ENCODE peak calls at places on chromosomes 11 and 22, in seven cellular contexts. U is heart right ventricle; G is dorsolateral prefrontal cortex; E is naive thymus-derived CD4-positive, alpha-beta T cell; M is thoracic aorta; A is heart left ventricle; P is CD8-positive, alpha-beta T cell. R is an unnamed sample.

GRCh38 chr22:43747877-43748276 is 64.2 kb downstream of the EFCAB6 start:
- DNase-seq in P (no peak), E (no peak), G (no peak), U (no peak), M (no peak), A (no peak), R (no peak)

GRCh38 chr11:36254739-36255138 is 34.5 kb downstream of the COMMD9 start:
- DNase-seq in G (no peak), E (no peak), A (no peak), M (no peak), P (no peak), U (no peak), R (no peak)

GRCh38 chr11:70243912-70244652 is 26.4 kb upstream of the PPFIA1 start:
- DNase-seq in E (no peak), U (no peak), M (no peak), P (no peak), G (no peak), A (no peak), R (no peak)

GRCh38 chr11:75896843-75897419 is 81.9 kb downstream of the UVRAG start:
- DNase-seq in E (no peak), U (no peak), G (no peak), A (no peak), M (no peak), P (no peak), R (no peak)

GRCh38 chr11:118918128-118918685 is 7.5 kb downstream of the BCL9L start:
- DNase-seq in P (no peak), E (peak), A (no peak), M (no peak), G (no peak), U (peak), R (no peak)

GRCh38 chr11:102036757-102037156 is 10.5 kb upstream of the CFAP300 start:
- DNase-seq in G (no peak), A (no peak), U (no peak), E (no peak), M (no peak), P (no peak), R (no peak)

GRCh38 chr22:50010676-50011446 is 1.7 kb downstream of the IL17REL start:
- DNase-seq in E (peak), M (no peak), G (no peak), U (no peak), P (peak), A (no peak), R (no peak)

GRCh38 chr11:94700631-94701030 is 67.5 kb upstream of the AMOTL1 start:
- DNase-seq in E (no peak), G (no peak), U (no peak), M (no peak), P (no peak), A (no peak), R (no peak)

GRCh38 chr11:119100246-119100959 is 1.2 kb downstream of the DPAGT1 start:
- DNase-seq in A (no peak), E (no peak), U (no peak), G (no peak), M (no peak), P (no peak), R (no peak)

GRCh38 chr11:114440971-114441810 is 1.9 kb downstream of the REXO2 start:
- DNase-seq in P (no peak), U (no peak), A (no peak), E (no peak), G (no peak), M (no peak), R (no peak)

GRCh38 chr11:127675602-127676001 is 675.0 kb upstream of the KIRREL3 start:
- DNase-seq in P (no peak), E (no peak), G (no peak), U (no peak), A (no peak), M (no peak), R (no peak)

GRCh38 chr11:78050964-78051831 is 12.5 kb upstream of the THRSP start:
- DNase-seq in M (no peak), E (no peak), G (no peak), A (no peak), U (no peak), P (no peak), R (no peak)

GRCh38 chr11:79139900-79140299 is 300.9 kb downstream of the TENM4 start:
- DNase-seq in P (no peak), M (no peak), U (no peak), E (no peak), G (no peak), A (no peak), R (no peak)

GRCh38 chr11:1049911-1050580 is 13.5 kb upstream of the MUC6 start:
- DNase-seq in E (no peak), M (no peak), U (peak), G (no peak), P (no peak), A (peak), R (no peak)

GRCh38 chr11:6979365-6979764 is 40.8 kb downstream of the ZNF214 start:
- DNase-seq in P (no peak), E (no peak), M (no peak), G (no peak), U (no peak), A (no peak), R (no peak)

GRCh38 chr11:43708776-43709175 is 28.2 kb downstream of the HSD17B12 start:
- DNase-seq in P (no peak), A (no peak), U (no peak), G (no peak), M (no peak), E (no peak), R (no peak)

GRCh38 chr11:103987631-103988594 is 48.5 kb upstream of the DDI1 start:
- DNase-seq in U (no peak), A (no peak), M (no peak), E (no peak), G (no peak), P (no peak), R (no peak)

GRCh38 chr11:44236261-44236660 is 73.7 kb downstream of the ALX4 start:
- DNase-seq in P (no peak), G (no peak), M (no peak), U (no peak), A (no peak), E (no peak), R (no peak)

GRCh38 chr11:10524471-10524870 is 16.5 kb downstream of the RNF141 start:
- DNase-seq in M (no peak), G (no peak), P (no peak), U (no peak), A (no peak), E (no peak), R (no peak)

GRCh38 chr11:27055065-27055682 is 14.6 kb downstream of the BBOX1 start:
- DNase-seq in G (no peak), U (no peak), P (no peak), E (no peak), A (no peak), M (no peak), R (no peak)

GRCh38 chr11:116730568-116730967 is 42.2 kb downstream of the BUD13 start:
- DNase-seq in E (no peak), A (no peak), U (peak), M (no peak), G (peak), P (no peak), R (no peak)

GRCh38 chr11:1912314-1912878 is 7.1 kb upstream of the TNNT3 start:
- DNase-seq in P (no peak), E (no peak), U (no peak), G (no peak), A (peak), M (no peak), R (no peak)

GRCh38 chr22:24155597-24156145 is 25.6 kb upstream of the SUSD2 start:
- DNase-seq in U (peak), A (peak), M (no peak), E (peak), G (peak), P (peak), R (no peak)

GRCh38 chr11:67268036-67268683 is 1.9 kb downstream of the GRK2 start:
- DNase-seq in P (peak), U (peak), M (no peak), G (no peak), A (peak), E (no peak), R (no peak)

GRCh38 chr22:36258750-36259619 is 6.1 kb downstream of the APOL1 start:
- DNase-seq in A (peak), U (peak), E (no peak), G (no peak), M (no peak), P (no peak), R (no peak)

GRCh38 chr22:17943533-17944204 is 80.7 kb downstream of the MICAL3 start:
- DNase-seq in U (no peak), A (no peak), P (no peak), M (no peak), E (no peak), G (no peak), R (no peak)

GRCh38 chr22:42560381-42560780 is 6.6 kb downstream of the SERHL2 start:
- DNase-seq in M (no peak), U (no peak), G (no peak), E (no peak), P (no peak), A (no peak), R (no peak)

GRCh38 chr22:19691721-19692341 is 22.5 kb upstream of the SEPTIN5 start:
- DNase-seq in P (no peak), E (no peak), A (no peak), M (no peak), G (no peak), U (no peak), R (no peak)

GRCh38 chr22:30396871-30397655 is at the start of gene SEC14L2:
- DNase-seq in A (peak), P (peak), G (peak), M (peak), E (peak), U (peak), R (peak)

GRCh38 chr11:44072757-44073658 is 6.9 kb downstream of the ACCS start:
- DNase-seq in M (no peak), E (no peak), G (no peak), A (no peak), U (no peak), P (no peak), R (no peak)

GRCh38 chr22:39926175-39927152 is 25.6 kb downstream of the GRAP2 start:
- DNase-seq in A (no peak), E (no peak), U (no peak), P (no peak), G (peak), M (no peak), R (no peak)

GRCh38 chr22:48560389-48560751 is 1267.3 kb downstream of the BRD1 start:
- DNase-seq in U (no peak), P (no peak), E (no peak), G (no peak), A (peak), M (no peak), R (no peak)

GRCh38 chr11:69041516-69041915 is 7.2 kb upstream of the TPCN2 start:
- DNase-seq in E (no peak), P (no peak), U (no peak), M (no peak), G (no peak), A (no peak), R (no peak)

DNA sequence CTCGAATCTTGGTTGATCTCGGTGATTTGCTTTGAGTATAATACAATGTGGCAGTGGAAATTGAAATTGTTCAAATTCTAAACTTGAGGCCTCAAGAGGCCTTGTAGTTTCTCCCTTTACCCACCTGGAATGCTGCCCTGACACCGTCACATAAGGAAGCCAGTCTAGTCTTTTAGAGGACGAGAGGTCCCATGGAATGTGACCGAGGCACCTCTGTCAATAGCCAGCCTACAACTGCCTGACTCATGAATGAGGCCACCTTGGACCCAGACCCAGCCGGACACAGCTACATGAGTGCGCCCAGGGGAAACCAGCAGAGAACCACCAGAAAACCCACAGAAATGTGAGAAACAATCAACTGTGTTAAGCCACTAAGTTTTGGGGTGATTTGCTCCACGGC is 52.5 kb downstream of the RPL27A start:
- DNase-seq in M (no peak), U (no peak), E (no peak), G (no peak), A (no peak), P (no peak), R (no peak)
- H3K27ac ChIP-seq in M (no peak), U (no peak), E (no peak), G (no peak), A (no peak), P (no peak), R (no peak)

GRCh38 chr11:30463266-30463665 is 122.9 kb downstream of the MPPED2 start:
- DNase-seq in A (no peak), P (no peak), E (no peak), G (no peak), U (no peak), M (no peak), R (no peak)
- H3K27ac ChIP-seq in A (no peak), P (no peak), E (no peak), G (no peak), U (no peak), M (peak), R (no peak)

GRCh38 chr22:46619830-46620501 is at the start of gene GRAMD4:
- DNase-seq in A (peak), M (no peak), G (peak), P (no peak), E (no peak), U (peak), R (peak)
- H3K27ac ChIP-seq in A (peak), M (no peak), G (peak), P (no peak), E (no peak), U (peak), R (peak)

DNA sequence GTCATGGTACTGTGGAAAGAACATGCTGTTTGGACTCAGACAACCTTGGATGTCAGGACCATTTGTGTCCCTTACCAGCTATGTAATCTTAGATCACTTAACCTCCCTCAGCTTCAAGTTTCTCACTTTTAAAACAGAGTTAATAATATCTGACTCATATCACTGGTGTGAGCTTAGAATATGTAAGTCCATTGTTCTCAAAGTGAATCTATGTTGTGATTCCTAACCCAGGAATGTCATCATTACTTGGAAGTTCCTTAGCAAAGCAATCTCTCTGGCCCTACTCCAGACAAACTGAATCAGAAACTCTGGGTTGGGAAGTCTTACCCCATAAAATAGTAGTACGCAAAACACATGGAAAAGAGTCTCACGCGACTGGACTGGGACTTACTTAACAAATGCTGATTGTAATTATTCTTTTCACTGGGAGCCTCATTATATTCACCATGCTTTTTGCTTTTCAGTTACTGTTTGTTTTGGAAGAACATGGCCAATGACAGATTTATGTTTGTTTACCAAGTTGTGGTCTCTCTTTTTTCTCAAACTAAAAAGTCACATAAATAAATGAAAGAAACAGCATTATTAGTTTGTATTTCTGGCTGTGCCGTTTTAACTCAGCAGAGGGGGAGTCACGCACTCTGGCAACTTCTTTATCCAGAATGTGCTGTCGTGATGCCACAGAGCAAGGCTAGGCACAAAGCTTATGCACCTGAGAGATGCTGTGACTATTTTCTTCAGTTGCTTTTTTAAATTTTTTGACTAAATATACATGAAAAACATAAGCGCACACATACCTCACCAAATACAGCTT is 217.7 kb upstream of the CTSC start:
- DNase-seq in G (no peak), A (no peak), M (no peak), P (no peak), E (no peak), U (no peak), R (no peak)
- H3K27ac ChIP-seq in G (no peak), A (no peak), M (no peak), P (no peak), E (no peak), U (no peak), R (no peak)

GRCh38 chr11:19938051-19938856 is 222.0 kb downstream of the DBX1 start:
- DNase-seq in U (peak), M (no peak), E (no peak), A (no peak), P (no peak), G (no peak), R (no peak)
- H3K27ac ChIP-seq in U (no peak), M (peak), E (no peak), A (no peak), P (no peak), G (peak), R (no peak)

GRCh38 chr11:96329855-96330510 is 13.0 kb downstream of the MAML2 start:
- DNase-seq in M (no peak), U (no peak), G (no peak), A (no peak), P (no peak), E (no peak), R (no peak)
- H3K27ac ChIP-seq in M (peak), U (no peak), G (no peak), A (no peak), P (no peak), E (no peak), R (no peak)

GRCh38 chr11:63610604-63611394 is 3.4 kb downstream of the PLAAT3 start:
- DNase-seq in E (no peak), A (no peak), M (no peak), U (no peak), P (no peak), G (peak), R (no peak)
- H3K27ac ChIP-seq in E (no peak), A (peak), M (peak), U (peak), P (no peak), G (peak), R (peak)

GRCh38 chr11:130606781-130607511 is 158.5 kb downstream of the ADAMTS15 start:
- DNase-seq in P (no peak), A (no peak), M (no peak), E (no peak), U (peak), G (no peak), R (peak)
- H3K27ac ChIP-seq in P (no peak), A (peak), M (peak), E (no peak), U (peak), G (no peak), R (peak)

DNA sequence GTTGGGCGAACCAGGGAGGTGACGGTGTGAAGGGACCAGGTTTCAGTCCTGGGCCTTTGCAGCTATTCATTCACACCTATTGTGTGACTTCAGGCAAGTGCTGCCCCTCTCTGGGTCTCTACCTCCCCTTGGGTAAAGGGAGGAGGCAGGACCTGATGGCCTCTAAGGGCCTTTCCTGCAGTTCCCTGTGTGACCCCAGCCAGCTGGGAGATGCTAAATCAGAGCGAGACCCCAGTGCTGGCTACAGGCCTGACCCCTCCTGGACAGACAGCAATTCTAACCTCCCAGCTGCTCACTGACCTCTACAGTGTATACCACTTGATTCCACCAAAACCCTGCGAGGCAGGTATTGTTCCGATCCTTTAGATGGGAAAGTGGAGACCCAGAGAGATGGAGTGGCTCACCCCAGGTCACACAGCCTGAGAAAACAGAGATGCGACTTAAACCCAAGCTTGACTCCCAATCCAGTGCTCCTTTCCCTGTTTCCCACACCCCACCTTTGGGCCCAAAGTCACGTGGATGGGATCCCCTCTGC is 6.2 kb downstream of the MAFF start:
- DNase-seq in G (no peak), E (no peak), U (no peak), P (no peak), M (no peak), A (no peak), R (no peak)
- H3K27ac ChIP-seq in G (no peak), E (no peak), U (no peak), P (no peak), M (no peak), A (no peak), R (no peak)

GRCh38 chr11:133531450-133531849 is 851 bp downstream of the OPCML start:
- DNase-seq in A (no peak), P (no peak), U (no peak), E (no peak), M (no peak), G (no peak), R (no peak)
- H3K27ac ChIP-seq in A (no peak), P (no peak), U (no peak), E (no peak), M (no peak), G (peak), R (peak)

R was measured in caudate nucleus.